ENCODE peak calls at places on chromosomes 12 and 14, in nine cellular contexts. Z, V, M, B, N, G, W, U and I are unnamed samples.

GRCh38 chr14:64478634-64479250 is 13.4 kb downstream of the AKAP5 start:
- DNase-seq in Z (no peak), V (no peak), M (no peak), B (peak; percentile 30), N (no peak), G (no peak), W (no peak), U (no peak), I (no peak)

GRCh38 chr12:131363841-131364425 is 347.0 kb upstream of the SFSWAP start:
- DNase-seq in Z (no peak), V (no peak), M (no peak), B (no peak), N (no peak), G (no peak), W (no peak), U (no peak), I (no peak)

GRCh38 chr12:74365178-74365964 is 172.3 kb upstream of the ATXN7L3B start:
- DNase-seq in Z (no peak), V (no peak), M (peak; percentile 13), B (peak; percentile 29), N (no peak), G (peak; percentile 25), W (no peak), U (no peak), I (peak; percentile 10)

GRCh38 chr14:94823556-94824341 is 53.8 kb upstream of the GSC start:
- DNase-seq in Z (no peak), V (no peak), M (peak; percentile 32), B (no peak), N (no peak), G (peak; percentile 57), W (no peak), U (no peak), I (no peak)

GRCh38 chr12:50985322-50985721 is 33.0 kb downstream of the HIGD1C start:
- DNase-seq in Z (no peak), V (no peak), M (peak; percentile 9), B (no peak), N (no peak), G (peak; percentile 59), W (no peak), U (no peak), I (peak; percentile 74)

GRCh38 chr14:72665259-72665658 is 228.6 kb downstream of the DPF3 start:
- DNase-seq in Z (no peak), V (no peak), M (peak; percentile 69), B (no peak), N (no peak), G (no peak), W (no peak), U (no peak), I (peak; percentile 33)

GRCh38 chr14:89750206-89750867 is 204.2 kb downstream of the EFCAB11 start:
- DNase-seq in Z (no peak), V (no peak), M (no peak), B (no peak), N (no peak), G (peak; percentile 11), W (no peak), U (no peak), I (no peak)

GRCh38 chr12:53967451-53968059 is 5.4 kb upstream of the HOXC11 start:
- DNase-seq in Z (no peak), V (no peak), M (no peak), B (no peak), N (no peak), G (no peak), W (no peak), U (no peak), I (no peak)

GRCh38 chr14:55127491-55127951 is 1.5 kb upstream of the LGALS3 start:
- DNase-seq in Z (no peak), V (no peak), M (peak; percentile 70), B (no peak), N (no peak), G (no peak), W (no peak), U (no peak), I (peak; percentile 78)

GRCh38 chr12:93894391-93895095 is 217.4 kb downstream of the CRADD start:
- DNase-seq in Z (no peak), V (peak; percentile 78), M (no peak), B (peak; percentile 68), N (no peak), G (peak; percentile 84), W (peak; percentile 56), U (no peak), I (peak; percentile 48)

GRCh38 chr14:104682107-104682593 is 7.3 kb upstream of the INF2 start:
- DNase-seq in Z (no peak), V (no peak), M (no peak), B (no peak), N (no peak), G (no peak), W (no peak), U (no peak), I (no peak)

GRCh38 chr12:116299548-116300150 is 22.2 kb upstream of the MED13L start:
- DNase-seq in Z (no peak), V (no peak), M (no peak), B (no peak), N (no peak), G (no peak), W (no peak), U (no peak), I (no peak)

GRCh38 chr14:103385994-103386491 is 828 bp downstream of the MARK3 start:
- DNase-seq in Z (peak; percentile 17), V (peak; percentile 45), M (no peak), B (peak; percentile 39), N (peak; percentile 11), G (no peak), W (no peak), U (no peak), I (peak; percentile 49)

GRCh38 chr12:104376650-104377506 is 73.3 kb downstream of the EID3 start:
- DNase-seq in Z (no peak), V (no peak), M (no peak), B (no peak), N (no peak), G (peak; percentile 55), W (no peak), U (no peak), I (no peak)

GRCh38 chr12:49762468-49762847 is 21.1 kb downstream of the TMBIM6 start:
- DNase-seq in Z (no peak), V (no peak), M (no peak), B (no peak), N (no peak), G (no peak), W (no peak), U (no peak), I (no peak)

GRCh38 chr14:90903101-90903500 is 86.9 kb upstream of the TTC7B start:
- DNase-seq in Z (peak; percentile 22), V (peak; percentile 11), M (peak; percentile 40), B (peak; percentile 67), N (peak; percentile 30), G (peak; percentile 88), W (peak; percentile 36), U (peak; percentile 45), I (peak; percentile 74)

GRCh38 chr12:114676142-114676741 is 7.7 kb downstream of the TBX3 start:
- DNase-seq in Z (no peak), V (no peak), M (no peak), B (no peak), N (no peak), G (no peak), W (no peak), U (no peak), I (no peak)

GRCh38 chr14:96260341-96260821 is 4.4 kb downstream of the BDKRB1 start:
- DNase-seq in Z (no peak), V (no peak), M (no peak), B (no peak), N (no peak), G (no peak), W (no peak), U (no peak), I (no peak)

GRCh38 chr12:114974333-114974732 is 290.4 kb upstream of the TBX3 start:
- DNase-seq in Z (no peak), V (no peak), M (no peak), B (no peak), N (no peak), G (no peak), W (no peak), U (no peak), I (no peak)

GRCh38 chr12:835754-836493 is 83.5 kb downstream of the WNK1 start:
- DNase-seq in Z (no peak), V (no peak), M (no peak), B (no peak), N (no peak), G (no peak), W (no peak), U (no peak), I (no peak)

GRCh38 chr14:59360923-59361794 is 104.0 kb downstream of the GPR135 start:
- DNase-seq in Z (no peak), V (no peak), M (peak; percentile 15), B (peak; percentile 50), N (no peak), G (no peak), W (peak; percentile 78), U (peak; percentile 98), I (peak; percentile 80)

GRCh38 chr14:99590746-99591555 is 13.1 kb downstream of the CCDC85C start:
- DNase-seq in Z (no peak), V (peak; percentile 40), M (peak; percentile 88), B (no peak), N (no peak), G (no peak), W (no peak), U (no peak), I (no peak)

GRCh38 chr12:27012982-27013255 is 1.3 kb downstream of the TM7SF3 start:
- DNase-seq in Z (no peak), V (no peak), M (no peak), B (peak; percentile 44), N (no peak), G (no peak), W (no peak), U (no peak), I (no peak)

GRCh38 chr14:75196468-75196867 is 20.1 kb upstream of the TMED10 start:
- DNase-seq in Z (no peak), V (no peak), M (no peak), B (peak; percentile 71), N (no peak), G (peak; percentile 51), W (no peak), U (no peak), I (peak; percentile 40)

GRCh38 chr12:132597333-132598283 is 12.8 kb downstream of the LRCOL1 start:
- DNase-seq in Z (no peak), V (no peak), M (no peak), B (no peak), N (no peak), G (no peak), W (no peak), U (no peak), I (peak; percentile 63)

GRCh38 chr14:104210548-104211195 is 72.3 kb downstream of the KIF26A start:
- DNase-seq in Z (no peak), V (no peak), M (no peak), B (no peak), N (no peak), G (no peak), W (no peak), U (no peak), I (no peak)

GRCh38 chr12:80154261-80154660 is 54.9 kb downstream of the OTOGL start:
- DNase-seq in Z (no peak), V (no peak), M (no peak), B (no peak), N (no peak), G (no peak), W (no peak), U (no peak), I (no peak)

GRCh38 chr14:52313493-52313881 is 625 bp upstream of the PTGER2 start:
- DNase-seq in Z (no peak), V (no peak), M (no peak), B (no peak), N (no peak), G (no peak), W (no peak), U (no peak), I (no peak)

GRCh38 chr14:63922696-63923421 is 70.1 kb downstream of the SYNE2 start:
- DNase-seq in Z (no peak), V (no peak), M (no peak), B (no peak), N (no peak), G (no peak), W (peak; percentile 60), U (no peak), I (peak; percentile 72)

GRCh38 chr12:116559330-116560080 is at the start of gene MAP1LC3B2:
- DNase-seq in Z (peak; percentile 49), V (peak; percentile 55), M (peak; percentile 83), B (peak; percentile 99), N (peak; percentile 52), G (peak; percentile 86), W (peak; percentile 79), U (peak; percentile 40), I (peak; percentile 86)

GRCh38 chr12:51827925-51828818 is 20.3 kb downstream of the FIGNL2 start:
- DNase-seq in Z (no peak), V (no peak), M (peak; percentile 69), B (peak; percentile 55), N (no peak), G (no peak), W (peak; percentile 41), U (peak; percentile 53), I (peak; percentile 55)